ENCODE peak calls at places on chromosomes 7 and 10, in six cellular contexts. Y is heart left ventricle, A is lower leg skin, V is IMR-90, K is gastrocnemius medialis, D is NB4. S is an unnamed sample.

GRCh38 chr7:151068069-151068773 is 8.8 kb downstream of the SLC4A2 start:
- DNase-seq in Y (no peak), D (no peak), A (no peak), K (no peak), V (peak; percentile 74), S (no peak)

GRCh38 chr7:156017916-156018700 is 205.8 kb upstream of the SHH start:
- DNase-seq in Y (no peak), A (peak; percentile 79), D (no peak), K (no peak), V (no peak), S (no peak)

GRCh38 chr10:99521474-99522077 is 11.2 kb upstream of the NKX2-3 start:
- DNase-seq in A (no peak), Y (no peak), D (no peak), V (no peak), K (no peak), S (no peak)

GRCh38 chr10:132124201-132124920 is 58.6 kb downstream of the JAKMIP3 start:
- DNase-seq in V (no peak), K (no peak), A (no peak), Y (no peak), D (no peak), S (peak; percentile 48)

GRCh38 chr7:101702362-101702850 is 73.3 kb upstream of the MYL10 start:
- DNase-seq in Y (no peak), K (no peak), D (no peak), A (no peak), V (no peak), S (no peak)

GRCh38 chr10:127904931-127905622 is 1.8 kb upstream of the PTPRE start:
- DNase-seq in D (no peak), A (peak; percentile 66), V (no peak), Y (no peak), K (no peak), S (no peak)

GRCh38 chr7:45660201-45660900 is 86.2 kb downstream of the ADCY1 start:
- DNase-seq in D (no peak), V (no peak), Y (no peak), K (no peak), A (peak; percentile 61), S (no peak)

GRCh38 chr10:63192826-63193225 is 59.7 kb downstream of the NRBF2 start:
- DNase-seq in Y (no peak), D (no peak), A (no peak), V (no peak), K (no peak), S (no peak)

GRCh38 chr10:6200588-6201510 is 1.9 kb upstream of the PFKFB3 start:
- DNase-seq in K (peak; percentile 89), Y (peak; percentile 37), V (peak; percentile 35), A (no peak), D (peak; percentile 44), S (peak; percentile 58)

GRCh38 chr10:95388539-95388938 is 97.7 kb upstream of the PDLIM1 start:
- DNase-seq in D (no peak), V (no peak), A (no peak), K (no peak), Y (no peak), S (no peak)

GRCh38 chr7:55533729-55534080 is 38.6 kb downstream of the VOPP1 start:
- DNase-seq in A (no peak), Y (no peak), D (no peak), V (no peak), K (no peak), S (no peak)

GRCh38 chr10:66381045-66381444 is 544.8 kb upstream of the LRRTM3 start:
- DNase-seq in V (no peak), K (no peak), A (no peak), D (no peak), Y (no peak), S (no peak)

GRCh38 chr7:137818036-137818435 is 28.7 kb downstream of the DGKI start:
- DNase-seq in K (no peak), A (no peak), Y (no peak), V (peak; percentile 67), D (no peak), S (no peak)

GRCh38 chr7:92461027-92462003 is 14.0 kb downstream of the GATAD1 start:
- DNase-seq in A (no peak), K (no peak), Y (no peak), D (peak; percentile 56), V (peak; percentile 38), S (no peak)

GRCh38 chr7:129160161-129160911 is 15.8 kb downstream of the TSPAN33 start:
- DNase-seq in V (no peak), K (no peak), A (no peak), D (peak; percentile 37), Y (no peak), S (no peak)

GRCh38 chr7:131197920-131198610 is 129.6 kb upstream of the MKLN1 start:
- DNase-seq in Y (no peak), V (peak; percentile 44), D (no peak), K (no peak), A (no peak), S (no peak)

GRCh38 chr10:79904671-79905321 is 44.1 kb downstream of the SFTPD start:
- DNase-seq in Y (peak; percentile 77), K (peak; percentile 40), D (peak; percentile 72), A (peak; percentile 94), V (peak; percentile 41), S (peak; percentile 68)

GRCh38 chr10:17179002-17179401 is 22.5 kb downstream of the TRDMT1 start:
- DNase-seq in Y (no peak), V (peak; percentile 40), D (no peak), K (no peak), A (no peak), S (no peak)

GRCh38 chr7:155283565-155284194 is 14.0 kb upstream of the INSIG1 start:
- DNase-seq in V (no peak), Y (no peak), K (no peak), D (peak; percentile 39), A (no peak), S (no peak)

GRCh38 chr10:60508831-60509230 is 119.2 kb upstream of the ANK3 start:
- DNase-seq in D (no peak), V (no peak), Y (no peak), A (no peak), K (no peak), S (no peak)

GRCh38 chr7:5550385-5550784 is 126.8 kb upstream of the TNRC18 start:
- DNase-seq in Y (no peak), D (no peak), V (no peak), A (no peak), K (no peak), S (no peak)

GRCh38 chr7:101696-102376 is 90.5 kb upstream of the FAM20C start:
- DNase-seq in A (no peak), Y (no peak), D (no peak), K (no peak), V (peak; percentile 79), S (no peak)

GRCh38 chr10:10658157-10658556 is 359.5 kb upstream of the CELF2 start:
- DNase-seq in A (no peak), K (no peak), Y (no peak), V (peak; percentile 43), D (peak; percentile 6), S (no peak)

GRCh38 chr7:137975223-137975622 is 26.7 kb downstream of the CREB3L2 start:
- DNase-seq in K (no peak), Y (peak; percentile 61), A (no peak), D (no peak), V (peak; percentile 85), S (no peak)

GRCh38 chr10:65949543-65949942 is 976.3 kb upstream of the LRRTM3 start:
- DNase-seq in Y (no peak), K (no peak), D (no peak), V (no peak), A (no peak), S (no peak)

GRCh38 chr7:12833829-12834228 is 146.4 kb downstream of the ARL4A start:
- DNase-seq in V (no peak), K (no peak), Y (no peak), D (no peak), A (no peak), S (no peak)

GRCh38 chr7:76283254-76284159 is 19.0 kb upstream of the HSPB1 start:
- DNase-seq in D (no peak), V (no peak), A (no peak), K (no peak), Y (no peak), S (no peak)

DNA sequence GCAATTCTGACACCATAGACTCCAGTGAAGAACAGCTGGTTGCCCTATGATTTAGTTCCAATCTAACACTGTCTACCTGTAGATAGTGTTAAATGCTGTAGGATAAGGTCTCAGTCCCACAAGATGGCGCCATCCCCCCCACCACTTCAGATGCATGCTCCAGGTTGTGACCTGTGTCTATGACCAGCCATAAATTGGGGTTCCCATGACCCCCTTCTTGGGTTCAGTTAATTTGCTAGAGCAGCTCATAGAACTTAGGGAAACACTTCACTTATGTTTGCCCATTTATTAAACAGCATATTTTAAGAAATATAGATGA is 13.1 kb downstream of the CCSER2 start:
- DNase-seq in V (no peak), A (no peak), D (peak; percentile 18), Y (no peak), K (no peak), S (no peak)
- TF ChIP-seq CTCF in V (no peak), A (no peak), D (peak; percentile 15), Y (no peak), K (no peak), S (no peak)

GRCh38 chr10:110857265-110858158 is 14.2 kb upstream of the PDCD4 start:
- DNase-seq in K (no peak), A (peak; percentile 86), D (peak; percentile 91), V (peak; percentile 84), Y (no peak), S (no peak)
- TF ChIP-seq POLR2A in K (no peak), A (no peak), D (no peak), V (no peak), Y (no peak), S (no peak)

DNA sequence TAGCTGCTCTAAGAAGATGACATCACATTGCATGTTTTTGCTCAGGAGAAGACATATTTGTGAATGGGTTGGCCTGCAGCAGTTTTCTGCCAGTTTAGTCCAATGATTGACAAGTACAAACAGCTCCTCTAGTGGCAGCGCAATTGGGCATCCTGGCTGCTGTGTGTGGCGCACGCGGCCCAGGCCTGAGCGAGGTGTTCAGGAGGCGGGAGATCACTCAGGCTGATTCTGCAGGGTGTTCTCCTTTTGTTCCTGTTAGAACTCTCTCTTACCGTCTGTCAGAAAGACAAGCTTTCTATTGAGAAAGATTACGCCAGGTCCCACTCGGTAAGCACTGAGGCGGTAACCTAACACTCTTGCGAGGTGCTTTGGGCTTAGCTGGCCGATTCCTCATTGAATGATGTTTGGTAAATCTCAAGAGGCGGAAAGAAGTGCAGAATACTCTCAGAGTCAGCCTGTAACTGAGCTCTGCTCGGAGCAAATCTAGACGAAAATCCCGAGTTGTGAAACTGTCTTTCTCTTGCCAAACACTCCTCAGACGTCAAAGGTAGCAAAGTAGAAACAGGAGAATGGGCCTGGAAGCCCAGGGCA is 219.2 kb upstream of the BMPER start:
- DNase-seq in A (no peak), K (no peak), V (no peak), Y (no peak), D (peak; percentile 15), S (no peak)
- TF ChIP-seq CTCF in A (no peak), K (peak; percentile 20), V (no peak), Y (no peak), D (no peak), S (no peak)

DNA sequence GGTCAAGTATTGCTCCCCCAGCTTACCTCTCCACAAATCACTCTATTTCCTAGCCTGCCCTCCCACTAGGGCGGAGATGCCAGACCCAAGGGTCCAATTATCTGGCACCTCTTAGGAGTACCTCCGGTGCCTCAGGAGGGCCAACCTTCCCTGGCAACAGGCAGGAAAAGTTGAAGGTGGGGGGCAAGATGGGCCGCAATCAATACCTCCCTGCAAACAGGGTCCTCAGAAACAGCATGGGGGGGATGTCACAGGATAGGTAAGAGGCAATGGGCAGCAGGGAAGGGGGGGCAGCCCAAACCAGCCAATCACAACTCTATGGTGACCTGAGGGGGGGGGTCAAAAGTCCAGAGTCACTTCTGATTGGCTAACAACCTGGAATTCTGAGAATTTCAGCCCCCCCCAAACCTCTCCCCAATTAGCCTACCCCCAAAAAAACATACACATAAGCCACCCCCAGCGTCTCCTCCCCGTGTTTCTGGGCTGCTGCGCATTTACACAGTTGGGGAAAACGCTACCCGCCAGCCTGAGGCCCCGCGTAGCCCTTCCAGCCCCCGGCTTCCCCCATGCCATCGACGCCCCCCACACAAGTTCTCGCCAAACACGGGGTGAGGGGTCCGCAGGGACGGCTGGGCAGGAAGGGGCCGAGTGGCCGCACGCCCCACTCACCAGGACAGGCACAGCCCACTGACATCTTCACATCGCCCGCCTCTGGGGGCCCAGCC is 589 bp downstream of the LDB1 start:
- DNase-seq in D (peak; percentile 70), Y (peak; percentile 84), V (peak; percentile 67), A (peak; percentile 95), K (peak; percentile 62), S (peak; percentile 67)
- TF ChIP-seq POLR2A in D (no peak), Y (no peak), V (no peak), A (no peak), K (no peak), S (no peak)